ENCODE peak calls at places on chromosomes 7 and 10, in four cellular contexts. One of them, this sample, is unnamed.

GRCh38 chr10:88157981-88158465 is 294.6 kb downstream of the PTEN start:
- DNase-seq in islet precursor cell: no peak
- DNase-seq in choroid plexus epithelial cell: peak; percentile 89
- DNase-seq in neuronal stem cell: no peak
- DNase-seq in this sample: no peak

GRCh38 chr7:122790558-122790957 is 87.8 kb upstream of the RNF148 start:
- DNase-seq in choroid plexus epithelial cell: no peak
- DNase-seq in islet precursor cell: no peak
- DNase-seq in neuronal stem cell: no peak
- DNase-seq in this sample: no peak

GRCh38 chr7:137933270-137934017 is 68.4 kb downstream of the CREB3L2 start:
- DNase-seq in neuronal stem cell: no peak
- DNase-seq in choroid plexus epithelial cell: peak; percentile 81
- DNase-seq in islet precursor cell: peak; percentile 66
- DNase-seq in this sample: peak; percentile 25

GRCh38 chr7:39084344-39084743 is 106.6 kb downstream of the POU6F2 start:
- DNase-seq in neuronal stem cell: no peak
- DNase-seq in choroid plexus epithelial cell: no peak
- DNase-seq in islet precursor cell: no peak
- DNase-seq in this sample: no peak

GRCh38 chr7:12683678-12684077 is 3.8 kb upstream of the ARL4A start:
- DNase-seq in choroid plexus epithelial cell: peak; percentile 58
- DNase-seq in islet precursor cell: no peak
- DNase-seq in neuronal stem cell: no peak
- DNase-seq in this sample: no peak

GRCh38 chr10:124417846-124418725 is 637 bp downstream of the OAT start:
- DNase-seq in neuronal stem cell: peak; percentile 56
- DNase-seq in islet precursor cell: peak; percentile 86
- DNase-seq in choroid plexus epithelial cell: peak; percentile 67
- DNase-seq in this sample: peak; percentile 43

GRCh38 chr10:35195361-35196306 is 69.0 kb downstream of the CREM start:
- DNase-seq in choroid plexus epithelial cell: peak; percentile 98
- DNase-seq in neuronal stem cell: peak; percentile 59
- DNase-seq in islet precursor cell: peak; percentile 91
- DNase-seq in this sample: peak; percentile 50

GRCh38 chr7:130888017-130888371 is 154.0 kb upstream of the KLF14 start:
- DNase-seq in neuronal stem cell: no peak
- DNase-seq in choroid plexus epithelial cell: no peak
- DNase-seq in islet precursor cell: peak; percentile 66
- DNase-seq in this sample: no peak

GRCh38 chr10:10873915-10874314 is 143.8 kb upstream of the CELF2 start:
- DNase-seq in choroid plexus epithelial cell: no peak
- DNase-seq in neuronal stem cell: no peak
- DNase-seq in islet precursor cell: no peak
- DNase-seq in this sample: no peak

GRCh38 chr7:30206942-30207341 is 72.2 kb downstream of the MTURN start:
- DNase-seq in islet precursor cell: peak; percentile 64
- DNase-seq in neuronal stem cell: no peak
- DNase-seq in choroid plexus epithelial cell: no peak
- DNase-seq in this sample: no peak

GRCh38 chr10:119333146-119333792 is 125.9 kb downstream of the GRK5 start:
- DNase-seq in choroid plexus epithelial cell: peak; percentile 40
- DNase-seq in islet precursor cell: peak; percentile 72
- DNase-seq in neuronal stem cell: no peak
- DNase-seq in this sample: no peak

GRCh38 chr10:132550366-132551092 is 12.9 kb downstream of the INPP5A start:
- DNase-seq in choroid plexus epithelial cell: no peak
- DNase-seq in neuronal stem cell: no peak
- DNase-seq in islet precursor cell: peak; percentile 45
- DNase-seq in this sample: no peak

GRCh38 chr10:104121485-104122272 is at the start of gene SFR1:
- DNase-seq in choroid plexus epithelial cell: peak; percentile 99
- DNase-seq in neuronal stem cell: peak; percentile 99
- DNase-seq in islet precursor cell: peak; percentile 99
- DNase-seq in this sample: peak; percentile 97

GRCh38 chr7:27423290-27423689 is 180.7 kb downstream of the EVX1 start:
- DNase-seq in choroid plexus epithelial cell: peak; percentile 5
- DNase-seq in neuronal stem cell: no peak
- DNase-seq in islet precursor cell: no peak
- DNase-seq in this sample: no peak

GRCh38 chr10:123502983-123503382 is 163.2 kb upstream of the GPR26 start:
- DNase-seq in islet precursor cell: no peak
- DNase-seq in choroid plexus epithelial cell: no peak
- DNase-seq in neuronal stem cell: no peak
- DNase-seq in this sample: no peak

GRCh38 chr10:79196470-79197461 is 128.0 kb downstream of the ZMIZ1 start:
- DNase-seq in islet precursor cell: peak; percentile 88
- DNase-seq in neuronal stem cell: peak; percentile 76
- DNase-seq in choroid plexus epithelial cell: peak; percentile 64
- DNase-seq in this sample: peak; percentile 57

GRCh38 chr7:117149692-117150091 is 173.2 kb downstream of the WNT2 start:
- DNase-seq in neuronal stem cell: no peak
- DNase-seq in islet precursor cell: no peak
- DNase-seq in choroid plexus epithelial cell: no peak
- DNase-seq in this sample: no peak

GRCh38 chr7:151426486-151426905 is 13.4 kb downstream of the CRYGN start:
- DNase-seq in neuronal stem cell: no peak
- DNase-seq in islet precursor cell: no peak
- DNase-seq in choroid plexus epithelial cell: peak; percentile 98
- DNase-seq in this sample: peak; percentile 41